ENCODE peak calls at places on chromosomes 4 and X, in five cellular contexts. I is pancreas, Z is heart right ventricle, L is OCI-LY7, W is lower lobe of right lung. U is an unnamed sample. For H3K36me3, the result is how much of the 10 kb centered on the place peaks cover.

GRCh38 chr4:115076691-115077090 is 36.7 kb downstream of the NDST4 start:
- DNase-seq in I (no peak), Z (no peak), L (no peak), W (no peak), U (no peak)

GRCh38 chrX:139932077-139932900 is 564 bp downstream of the ATP11C start:
- DNase-seq in I (peak), Z (peak), L (peak), W (peak), U (peak)

GRCh38 chrX:67732864-67733263 is 189.0 kb downstream of the AR start:
- DNase-seq in I (no peak), Z (no peak), L (no peak), W (no peak), U (no peak)

GRCh38 chr4:5051210-5051691 is at the start of gene STK32B:
- DNase-seq in I (peak), Z (peak), L (no peak), W (peak), U (peak)

GRCh38 chr4:8850074-8850829 is 21.4 kb downstream of the HMX1 start:
- DNase-seq in I (no peak), Z (no peak), L (no peak), W (peak), U (no peak)

GRCh38 chr4:189092596-189092995 is 848.1 kb upstream of the FRG1 start:
- DNase-seq in I (no peak), Z (no peak), L (peak), W (no peak), U (no peak)

GRCh38 chrX:67558267-67558666 is 14.4 kb downstream of the AR start:
- DNase-seq in I (no peak), Z (no peak), L (no peak), W (no peak), U (no peak)

GRCh38 chr4:10111067-10111801 is 5.4 kb downstream of the WDR1 start:
- DNase-seq in I (no peak), Z (no peak), L (no peak), W (no peak), U (no peak)

GRCh38 chrX:22171287-22172060 is 101.2 kb upstream of the CBLL2 start:
- DNase-seq in I (no peak), Z (no peak), L (no peak), W (no peak), U (no peak)

GRCh38 chr4:6128221-6128871 is 72.0 kb downstream of the JAKMIP1 start:
- DNase-seq in I (no peak), Z (no peak), L (no peak), W (no peak), U (no peak)

GRCh38 chr4:5747746-5748365 is 36.9 kb downstream of the EVC start:
- DNase-seq in I (no peak), Z (peak), L (no peak), W (no peak), U (no peak)

GRCh38 chr4:54998991-54999390 is 126.4 kb downstream of the KDR start:
- DNase-seq in I (no peak), Z (no peak), L (no peak), W (no peak), U (no peak)

GRCh38 chrX:9911479-9911878 is 55.7 kb upstream of the CLDN34 start:
- DNase-seq in I (no peak), Z (no peak), L (no peak), W (no peak), U (no peak)

GRCh38 chrX:44344194-44344593 is 722 bp upstream of the EFHC2 start:
- DNase-seq in I (no peak), Z (no peak), L (no peak), W (peak), U (peak)

GRCh38 chr4:163697121-163697520 is 202.6 kb downstream of the TMA16 start:
- DNase-seq in I (no peak), Z (no peak), L (no peak), W (no peak), U (no peak)

GRCh38 chr4:36601864-36602263 is 320.4 kb downstream of the DTHD1 start:
- DNase-seq in I (no peak), Z (no peak), L (no peak), W (no peak), U (no peak)

GRCh38 chr4:184924516-184924915 is 93.8 kb upstream of the HELT start:
- DNase-seq in I (no peak), Z (no peak), L (no peak), W (no peak), U (no peak)

GRCh38 chr4:82519776-82520175 is 42.0 kb downstream of the TMEM150C start:
- DNase-seq in I (no peak), Z (no peak), L (no peak), W (no peak), U (no peak)

GRCh38 chr4:124105212-124105611 is 607.3 kb downstream of the ANKRD50 start:
- DNase-seq in I (no peak), Z (no peak), L (no peak), W (no peak), U (no peak)

GRCh38 chrX:24243692-24244091 is 70.2 kb downstream of the SUPT20HL2 start:
- DNase-seq in I (no peak), Z (no peak), L (no peak), W (no peak), U (no peak)

GRCh38 chr4:156154978-156155377 is 201.3 kb upstream of the CTSO start:
- DNase-seq in I (no peak), Z (no peak), L (no peak), W (no peak), U (no peak)

GRCh38 chr4:73814679-73815078 is 21.8 kb upstream of the CXCL6 start:
- DNase-seq in I (no peak), Z (no peak), L (no peak), W (no peak), U (no peak)

GRCh38 chr4:24837781-24838180 is 42.4 kb downstream of the SOD3 start:
- DNase-seq in I (no peak), Z (no peak), L (no peak), W (no peak), U (no peak)

GRCh38 chr4:147581601-147582350 is 35.4 kb upstream of the TMEM184C start:
- DNase-seq in I (no peak), Z (no peak), L (no peak), W (no peak), U (no peak)

GRCh38 chr4:179164642-179165338 is 1722.6 kb upstream of the AGA start:
- DNase-seq in I (no peak), Z (no peak), L (no peak), W (no peak), U (no peak)

GRCh38 chrX:40644821-40645358 is 2.5 kb downstream of the CXorf38 start:
- DNase-seq in I (peak), Z (peak), L (peak), W (peak), U (peak)

GRCh38 chrX:12701625-12702024 is 89.6 kb upstream of the PRPS2 start:
- DNase-seq in I (peak), Z (peak), L (peak), W (peak), U (peak)

GRCh38 chrX:30504309-30504708 is 73.3 kb downstream of the TASL start:
- DNase-seq in I (no peak), Z (no peak), L (peak), W (no peak), U (peak)

GRCh38 chrX:115582871-115583729 is 22.1 kb downstream of the PLS3 start:
- DNase-seq in I (no peak), Z (no peak), L (no peak), W (peak), U (no peak)

GRCh38 chr4:16837475-16837874 is 61.0 kb downstream of the LDB2 start:
- DNase-seq in I (no peak), Z (no peak), L (no peak), W (no peak), U (no peak)

DNA sequence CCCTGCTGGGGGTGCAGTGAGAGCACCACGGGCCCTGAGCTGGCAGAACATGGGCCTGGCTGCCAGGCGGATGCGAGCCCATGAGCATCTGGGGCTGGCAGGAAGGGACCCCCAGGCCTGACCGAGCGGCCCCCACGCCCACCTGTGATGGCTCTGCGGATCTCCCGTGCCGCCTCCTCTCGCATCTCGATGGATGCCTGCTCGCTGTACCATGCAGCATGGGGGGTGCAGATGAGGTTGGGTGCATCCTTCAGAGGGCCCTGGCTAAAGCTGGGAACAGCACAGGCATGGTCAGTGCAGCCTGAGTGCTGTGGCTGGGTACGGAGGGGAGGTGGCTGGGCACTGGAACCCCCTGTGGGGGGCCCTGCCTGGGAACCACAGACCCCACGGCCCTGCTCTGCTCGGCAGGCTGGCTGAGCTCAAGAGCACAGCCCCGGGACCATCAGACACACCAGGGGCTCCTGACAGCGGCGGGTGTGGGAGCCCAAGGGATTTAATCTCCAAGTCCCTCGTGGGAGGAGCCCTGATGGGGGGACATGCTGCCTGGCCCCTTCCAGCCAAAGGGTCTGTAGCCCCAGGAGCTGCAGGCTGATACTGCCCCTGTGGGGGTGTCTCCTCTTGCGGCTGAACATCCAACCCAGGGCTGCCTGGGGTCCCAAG is 35.5 kb downstream of the CTBP1 start:
- DNase-seq in I (peak), Z (no peak), L (no peak), W (no peak), U (no peak)
- H3K36me3 ChIP-seq in I (half or more), Z (under half), L (half or more), W (half or more), U (under half)

GRCh38 chr4:139736661-139737060 is 71.0 kb downstream of the MGST2 start:
- DNase-seq in I (no peak), Z (no peak), L (no peak), W (no peak), U (no peak)

GRCh38 chr4:139735381-139736256 is 70.0 kb downstream of the MGST2 start:
- DNase-seq in I (peak), Z (no peak), L (no peak), W (peak), U (no peak)

GRCh38 chr4:139734201-139734874 is 68.7 kb downstream of the MGST2 start:
- DNase-seq in I (no peak), Z (no peak), L (no peak), W (no peak), U (no peak)

GRCh38 chr4:139734875-139735380 is 69.3 kb downstream of the MGST2 start:
- DNase-seq in I (peak), Z (peak), L (peak), W (peak), U (peak)

DNA sequence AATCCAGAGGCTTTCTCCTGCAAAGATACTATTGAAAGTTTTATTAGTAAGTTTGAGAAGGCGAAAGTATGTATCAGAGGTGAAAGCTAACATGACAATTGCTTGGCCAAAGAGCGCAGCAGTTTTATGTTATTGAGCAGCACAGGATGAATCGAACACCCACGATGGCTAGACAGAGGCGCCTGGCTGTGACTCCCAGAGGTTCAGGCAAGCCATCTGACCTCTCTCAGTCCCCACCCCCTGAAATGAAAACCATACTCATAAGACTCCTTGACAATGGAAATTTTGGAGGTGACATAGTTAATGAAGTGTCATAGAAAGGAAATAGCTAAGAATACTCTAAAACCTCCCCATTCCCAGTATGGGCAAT is 70.6 kb downstream of the MGST2 start:
- DNase-seq in I (no peak), Z (no peak), L (no peak), W (no peak), U (no peak)
- H3K4me3 ChIP-seq in I (no peak), Z (no peak), L (no peak), W (no peak), U (no peak)

DNA sequence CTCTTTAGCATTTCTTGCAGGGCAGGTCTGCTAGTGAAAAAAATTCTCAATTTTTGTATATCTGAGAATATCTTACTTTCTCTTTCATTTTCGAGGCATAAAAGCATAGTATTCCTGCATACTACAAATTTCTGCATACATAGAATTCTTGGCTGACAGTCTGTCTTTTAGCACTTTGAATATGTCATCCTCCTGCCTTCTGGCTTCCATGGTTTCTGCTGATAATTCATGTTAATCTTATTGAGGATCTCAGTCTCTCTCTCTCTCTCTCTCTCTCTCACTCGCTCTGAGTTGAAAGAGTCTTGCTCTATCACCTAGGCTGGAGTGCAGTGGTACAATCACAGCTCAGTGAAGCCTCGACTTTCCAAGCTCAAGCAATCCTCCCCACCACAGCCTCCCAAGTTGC is 161.1 kb downstream of the FNIP2 start:
- DNase-seq in I (no peak), Z (no peak), L (no peak), W (no peak), U (no peak)
- TF ChIP-seq CTCF in I (no peak), Z (no peak), L (no peak), W (no peak), U (no peak)

GRCh38 chrX:1425381-1425780 is 27.3 kb downstream of the ASMTL start:
- DNase-seq in I (no peak), Z (no peak), L (no peak), W (peak), U (no peak)

GRCh38 chrX:1422135-1422465 is 30.2 kb upstream of the SLC25A6 start:
- DNase-seq in I (no peak), Z (no peak), L (no peak), W (peak), U (no peak)

GRCh38 chrX:1421433-1422134 is 29.7 kb upstream of the SLC25A6 start:
- DNase-seq in I (no peak), Z (no peak), L (no peak), W (peak), U (no peak)

GRCh38 chrX:1423215-1423614 is 29.5 kb downstream of the ASMTL start:
- DNase-seq in I (no peak), Z (no peak), L (no peak), W (peak), U (no peak)

GRCh38 chrX:1424452-1424851 is 28.3 kb downstream of the ASMTL start:
- DNase-seq in I (no peak), Z (no peak), L (no peak), W (peak), U (no peak)
- H3K36me3 ChIP-seq in I (under half), Z (under half), L (half or more), W (under half), U (under half)

GRCh38 chr4:53476232-53477037 is 99.0 kb downstream of the FIP1L1 start:
- DNase-seq in I (no peak), Z (no peak), L (no peak), W (no peak), U (no peak)
- H3K4me3 ChIP-seq in I (no peak), Z (no peak), L (no peak), W (no peak), U (no peak)

DNA sequence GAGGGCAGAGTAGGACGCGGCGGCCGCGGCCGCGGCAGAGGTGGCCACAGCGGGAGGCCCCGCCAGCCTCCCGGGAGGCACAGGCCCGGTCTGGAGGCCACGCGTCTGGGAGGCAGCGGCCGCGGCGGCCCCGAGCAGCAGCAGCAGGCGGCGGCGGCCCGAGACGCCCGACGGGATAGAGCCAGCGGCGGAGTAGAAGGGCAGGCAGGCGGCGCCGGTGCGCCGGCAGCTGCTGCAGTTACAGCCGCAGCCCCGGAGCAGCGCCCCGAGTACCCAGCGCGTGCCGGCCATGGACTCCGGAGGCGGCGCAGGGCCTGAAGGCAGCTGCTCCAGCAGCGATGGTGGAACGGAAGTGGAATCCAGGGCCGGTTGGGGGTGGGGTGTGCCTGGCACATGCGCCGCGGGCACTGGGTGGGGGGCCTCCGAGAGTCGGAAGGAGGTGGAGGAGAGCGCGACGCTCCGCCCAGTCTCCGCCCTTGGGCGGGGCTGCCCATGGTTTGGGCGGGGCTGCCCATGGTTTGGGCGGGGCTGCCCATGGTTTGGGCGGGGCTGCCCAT is at the start of gene GRSF1:
- DNase-seq in I (peak), Z (peak), L (peak), W (peak), U (peak)
- TF ChIP-seq CTCF in I (no peak), Z (peak), L (peak), W (no peak), U (no peak)

DNA sequence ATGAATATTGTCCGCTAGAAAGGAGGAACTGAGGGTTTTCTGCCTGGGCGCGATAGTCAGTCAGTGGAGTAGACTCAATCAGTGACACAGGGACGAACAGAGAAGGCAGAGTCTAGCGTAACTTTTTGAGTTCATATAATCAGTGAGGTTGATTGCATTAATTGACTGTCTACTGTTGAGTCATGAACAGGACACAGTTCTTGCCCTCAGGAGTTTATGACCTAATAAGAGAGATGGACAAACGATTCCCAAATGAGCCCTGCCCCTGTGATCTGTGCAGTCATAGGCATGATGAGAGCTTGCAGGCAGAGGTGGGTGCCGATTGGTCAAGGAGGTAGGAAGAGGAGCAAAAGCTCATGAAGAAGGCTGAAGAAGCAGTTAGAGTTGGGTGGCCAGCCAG is 57.1 kb downstream of the ADD1 start:
- DNase-seq in I (no peak), Z (no peak), L (no peak), W (no peak), U (no peak)
- H3K36me3 ChIP-seq in I (under half), Z (under half), L (under half), W (half or more), U (under half)

GRCh38 chr4:48490680-48491513 is 845 bp downstream of the ZAR1 start:
- DNase-seq in I (no peak), Z (no peak), L (no peak), W (peak), U (no peak)

GRCh38 chr4:48489683-48490011 is 405 bp upstream of the ZAR1 start:
- DNase-seq in I (no peak), Z (no peak), L (no peak), W (no peak), U (no peak)

GRCh38 chr4:48490012-48490679 is at the start of gene ZAR1:
- DNase-seq in I (no peak), Z (no peak), L (no peak), W (peak), U (no peak)

GRCh38 chr4:48493485-48494100 is 3.5 kb downstream of the ZAR1 start:
- DNase-seq in I (no peak), Z (no peak), L (no peak), W (no peak), U (no peak)

DNA sequence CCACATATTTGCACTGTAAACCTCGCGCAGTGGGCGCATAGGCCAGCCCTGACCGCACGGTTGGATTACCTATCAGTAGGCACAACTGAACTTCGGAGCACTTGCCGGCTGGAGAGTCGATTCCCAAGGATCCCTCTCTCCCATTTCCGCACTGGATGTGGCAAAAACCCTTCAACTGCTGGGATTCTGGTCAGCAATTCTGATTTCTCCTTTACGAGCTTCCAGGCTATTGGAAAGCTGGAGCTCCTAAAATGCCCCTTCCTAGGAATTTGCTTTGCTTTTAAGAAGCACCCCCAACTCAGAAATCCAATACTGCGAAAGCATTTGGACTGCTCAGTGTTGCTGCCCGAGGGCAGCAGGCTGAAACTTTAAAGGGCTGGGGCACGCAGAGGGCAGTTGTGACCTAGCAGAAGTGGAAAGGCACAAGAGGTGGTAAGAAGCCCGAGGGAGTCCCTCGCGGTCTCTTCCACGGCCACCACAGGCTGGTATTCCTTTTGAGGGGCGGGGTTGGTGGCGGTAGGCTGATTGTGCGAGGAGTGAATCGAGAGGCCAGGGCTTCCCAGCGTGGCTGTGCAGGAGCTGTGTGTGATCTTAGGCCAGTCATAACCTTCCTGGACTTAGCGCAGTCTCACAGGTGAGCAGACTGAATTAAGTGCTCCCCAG is 1.6 kb downstream of the ZAR1 start:
- DNase-seq in I (no peak), Z (no peak), L (no peak), W (no peak), U (no peak)
- H3K4me3 ChIP-seq in I (no peak), Z (no peak), L (no peak), W (no peak), U (no peak)

U was measured in GM06990.